ENCODE peak calls at places on chromosomes 5 and 9, in five cellular contexts. A, R, W, G and H are unnamed samples.

GRCh38 chr5:115695290-115695689 is 69.5 kb upstream of the TMED7 start:
- DNase-seq in G (no peak), A (no peak), R (no peak), W (no peak), H (no peak)

GRCh38 chr9:109728696-109729300 is 51.2 kb upstream of the PALM2AKAP2 start:
- DNase-seq in A (no peak), W (no peak), G (no peak), R (no peak), H (no peak)

GRCh38 chr9:26175264-26175663 is 497.0 kb upstream of the TUSC1 start:
- DNase-seq in W (no peak), R (no peak), A (no peak), G (no peak), H (no peak)

GRCh38 chr5:170720984-170721383 is 62.5 kb upstream of the GABRP start:
- DNase-seq in W (no peak), R (no peak), A (no peak), G (no peak), H (no peak)

GRCh38 chr9:109910616-109911568 is 130.9 kb downstream of the PALM2AKAP2 start:
- DNase-seq in W (no peak), A (no peak), G (no peak), R (no peak), H (no peak)

GRCh38 chr5:58042933-58043606 is 416.8 kb downstream of the PLK2 start:
- DNase-seq in A (no peak), W (no peak), R (no peak), G (no peak), H (no peak)

GRCh38 chr9:78236511-78236950 is 656 bp downstream of the CEP78 start:
- DNase-seq in R (no peak), G (no peak), A (no peak), W (no peak), H (no peak)

GRCh38 chr9:83198336-83198735 is 135.4 kb upstream of the RASEF start:
- DNase-seq in R (no peak), W (no peak), A (no peak), G (no peak), H (no peak)

GRCh38 chr5:3875144-3875543 is 279.5 kb downstream of the IRX1 start:
- DNase-seq in R (no peak), A (no peak), W (no peak), G (no peak), H (no peak)

GRCh38 chr5:68252678-68253520 is 37.3 kb downstream of the PIK3R1 start:
- DNase-seq in W (no peak), G (peak), A (peak), R (no peak), H (no peak)

GRCh38 chr9:68740561-68740960 is 35.5 kb downstream of the PIP5K1B start:
- DNase-seq in G (no peak), R (no peak), W (no peak), A (no peak), H (no peak)

GRCh38 chr5:131196331-131196730 is 25.6 kb downstream of the LYRM7 start:
- DNase-seq in R (no peak), W (no peak), G (no peak), A (no peak), H (no peak)

GRCh38 chr5:1824109-1824821 is 23.1 kb downstream of the NDUFS6 start:
- DNase-seq in R (no peak), A (no peak), W (no peak), G (no peak), H (no peak)

GRCh38 chr5:39876146-39876545 is 451.4 kb upstream of the DAB2 start:
- DNase-seq in A (no peak), R (no peak), G (no peak), W (no peak), H (no peak)

GRCh38 chr5:51286046-51286445 is 97.2 kb upstream of the ISL1 start:
- DNase-seq in W (no peak), R (no peak), A (no peak), G (no peak), H (no peak)

GRCh38 chr9:73152953-73153352 is 1.3 kb downstream of the ANXA1 start:
- DNase-seq in G (no peak), R (no peak), A (no peak), W (no peak), H (peak)

GRCh38 chr9:113503131-113503541 is 39.6 kb downstream of the RGS3 start:
- DNase-seq in W (no peak), G (no peak), A (no peak), R (no peak), H (no peak)

GRCh38 chr9:71249729-71250317 is 128.4 kb upstream of the TRPM3 start:
- DNase-seq in A (no peak), W (no peak), R (no peak), G (no peak), H (no peak)

GRCh38 chr5:123344819-123345426 is 78.3 kb downstream of the CEP120 start:
- DNase-seq in R (peak), G (no peak), W (no peak), A (no peak), H (no peak)

GRCh38 chr9:125985998-125986655 is 239.0 kb downstream of the PBX3 start:
- DNase-seq in A (no peak), W (no peak), R (peak), G (no peak), H (no peak)

GRCh38 chr5:1637639-1638481 is 114.1 kb upstream of the LPCAT1 start:
- DNase-seq in R (no peak), W (no peak), A (no peak), G (no peak), H (no peak)

GRCh38 chr9:127522727-127523126 is 71.4 kb downstream of the LRSAM1 start:
- DNase-seq in R (no peak), G (no peak), A (no peak), W (no peak), H (no peak)

GRCh38 chr9:14316574-14317304 is 2.8 kb upstream of the NFIB start:
- DNase-seq in G (no peak), W (no peak), R (peak), A (no peak), H (no peak)

GRCh38 chr5:93145767-93146166 is 435.3 kb downstream of the NR2F1-AS1 start:
- DNase-seq in A (no peak), W (no peak), G (no peak), R (no peak), H (no peak)

GRCh38 chr5:93145019-93145418 is 436.0 kb downstream of the NR2F1-AS1 start:
- DNase-seq in G (no peak), A (no peak), R (peak), W (no peak), H (no peak)

GRCh38 chr5:93141969-93142368 is 439.1 kb downstream of the NR2F1-AS1 start:
- DNase-seq in G (no peak), R (no peak), W (no peak), A (no peak), H (no peak)
- H3K4me3 ChIP-seq in G (no peak), R (no peak), W (no peak), A (no peak), H (no peak)

GRCh38 chr5:176818391-176819098 is 8.2 kb downstream of the UNC5A start:
- DNase-seq in W (peak), G (no peak), A (no peak), R (no peak), H (no peak)
- H3K4me3 ChIP-seq in W (peak), G (peak), A (peak), R (no peak), H (no peak)

GRCh38 chr5:180114304-180115003 is 42.9 kb upstream of the RNF130 start:
- DNase-seq in A (no peak), R (peak), G (no peak), W (no peak), H (no peak)
- H3K4me3 ChIP-seq in A (no peak), R (no peak), G (no peak), W (no peak), H (no peak)

GRCh38 chr5:37814699-37815098 is 25.1 kb downstream of the GDNF start:
- DNase-seq in A (no peak), W (no peak), R (no peak), G (no peak), H (no peak)
- H3K4me3 ChIP-seq in A (no peak), W (no peak), R (no peak), G (no peak), H (no peak)

GRCh38 chr9:93958121-93958874 is 3.1 kb upstream of the BARX1 start:
- DNase-seq in R (no peak), W (no peak), A (no peak), G (no peak), H (no peak)
- H3K4me3 ChIP-seq in R (peak), W (peak), A (peak), G (peak), H (peak)